ENCODE peak calls at places on chromosome 4, in four cellular contexts. W is NB4, G is body of pancreas, V is NCI-H510A treated with DMSO at 0.1 percent for 48 hours. H is an unnamed sample.

GRCh38 chr4:72489267-72489666 is 79.8 kb downstream of the ADAMTS3 start:
- DNase-seq in W (no peak), G (no peak), V (no peak), H (no peak)

GRCh38 chr4:54663181-54663580 is 5.4 kb downstream of the KIT start:
- DNase-seq in W (peak; percentile 62), G (no peak), V (no peak), H (no peak)

GRCh38 chr4:17667653-17668201 is 53.3 kb downstream of the MED28 start:
- DNase-seq in W (no peak), G (no peak), V (peak; percentile 81), H (no peak)

GRCh38 chr4:2923141-2923551 is 40.1 kb downstream of the NOP14 start:
- DNase-seq in W (no peak), G (no peak), V (no peak), H (no peak)

GRCh38 chr4:48939785-48940184 is 33.2 kb upstream of the OCIAD2 start:
- DNase-seq in W (no peak), G (no peak), V (no peak), H (no peak)

GRCh38 chr4:168598191-168598590 is 101.3 kb downstream of the PALLD start:
- DNase-seq in W (no peak), G (no peak), V (no peak), H (no peak)

GRCh38 chr4:2935762-2936743 is 27.2 kb downstream of the NOP14 start:
- DNase-seq in W (peak; percentile 80), G (peak; percentile 19), V (peak; percentile 5), H (no peak)

GRCh38 chr4:24042094-24042493 is 152.2 kb upstream of the PPARGC1A start:
- DNase-seq in W (no peak), G (no peak), V (no peak), H (no peak)

GRCh38 chr4:3466691-3467600 is 3.8 kb downstream of the DOK7 start:
- DNase-seq in W (no peak), G (no peak), V (no peak), H (peak; percentile 61)

GRCh38 chr4:113394730-113395530 is 345.5 kb downstream of the ANK2 start:
- DNase-seq in W (peak; percentile 80), G (peak; percentile 62), V (peak; percentile 79), H (peak; percentile 73)